ENCODE peak calls at places on chromosomes 1 and 21, in four cellular contexts. A is PC-3, X is endothelial cell of umbilical vein, Z is SK-N-SH. O is an unnamed sample.

GRCh38 chr1:116494745-116495144 is 76.1 kb downstream of the CD58 start:
- DNase-seq in A (no peak), Z (no peak), X (no peak), O (no peak)

GRCh38 chr1:154787171-154787570 is 82.9 kb downstream of the KCNN3 start:
- DNase-seq in X (no peak), A (no peak), Z (no peak), O (no peak)

GRCh38 chr1:89089962-89090361 is 25.0 kb upstream of the GBP1 start:
- DNase-seq in Z (peak), A (no peak), X (no peak), O (no peak)

GRCh38 chr21:16113052-16113715 is 383.4 kb downstream of the USP25 start:
- DNase-seq in A (no peak), X (no peak), Z (no peak), O (no peak)

GRCh38 chr1:25702101-25702775 is 85.6 kb downstream of the MAN1C1 start:
- DNase-seq in A (no peak), Z (no peak), X (no peak), O (no peak)

GRCh38 chr1:150971583-150972416 is 2.8 kb downstream of the CERS2 start:
- DNase-seq in X (no peak), Z (peak), A (no peak), O (peak)

GRCh38 chr1:145751491-145752021 is 32.3 kb downstream of the CD160 start:
- DNase-seq in A (peak), X (peak), Z (no peak), O (no peak)

GRCh38 chr1:9825101-9826074 is 1.6 kb upstream of the CLSTN1 start:
- DNase-seq in Z (no peak), X (peak), A (peak), O (no peak)

GRCh38 chr1:5768014-5768413 is 224.2 kb downstream of the NPHP4 start:
- DNase-seq in X (no peak), Z (no peak), A (no peak), O (no peak)

GRCh38 chr1:199029401-199029800 is 390.6 kb downstream of the PTPRC start:
- DNase-seq in A (peak), X (no peak), Z (no peak), O (no peak)

GRCh38 chr1:64578270-64578973 is 108.5 kb downstream of the CACHD1 start:
- DNase-seq in A (no peak), Z (no peak), X (no peak), O (no peak)

GRCh38 chr1:156483397-156483796 is 17.2 kb downstream of the MEF2D start:
- DNase-seq in Z (no peak), A (no peak), X (no peak), O (no peak)

GRCh38 chr1:66267211-66267940 is 266.6 kb upstream of the SGIP1 start:
- DNase-seq in A (no peak), Z (no peak), X (peak), O (no peak)

GRCh38 chr1:234918216-234918841 is 210.3 kb downstream of the TOMM20 start:
- DNase-seq in X (peak), A (no peak), Z (no peak), O (no peak)

GRCh38 chr1:23393706-23394105 is 24.1 kb upstream of the ZNF436 start:
- DNase-seq in X (peak), Z (no peak), A (peak), O (no peak)

GRCh38 chr1:19439464-19440171 is 45.7 kb downstream of the CAPZB start:
- DNase-seq in X (peak), Z (peak), A (no peak), O (peak)

GRCh38 chr1:244758700-244759099 is 76.8 kb upstream of the COX20 start:
- DNase-seq in X (no peak), A (no peak), Z (no peak), O (no peak)

GRCh38 chr1:203097001-203097400 is 11.2 kb upstream of the MYOG start:
- DNase-seq in A (no peak), Z (no peak), X (no peak), O (no peak)

GRCh38 chr1:203099760-203100159 is 13.9 kb upstream of the MYOG start:
- DNase-seq in A (no peak), X (no peak), Z (no peak), O (no peak)

GRCh38 chr1:203099121-203099520 is 13.3 kb upstream of the MYOG start:
- DNase-seq in A (no peak), Z (no peak), X (no peak), O (no peak)

GRCh38 chr1:203103201-203103600 is 17.4 kb upstream of the MYOG start:
- DNase-seq in A (no peak), Z (no peak), X (no peak), O (no peak)

GRCh38 chr1:203100163-203100867 is 14.5 kb upstream of the MYOG start:
- DNase-seq in X (no peak), Z (no peak), A (peak), O (no peak)
- H3K27ac ChIP-seq in X (no peak), Z (no peak), A (no peak), O (no peak)

DNA sequence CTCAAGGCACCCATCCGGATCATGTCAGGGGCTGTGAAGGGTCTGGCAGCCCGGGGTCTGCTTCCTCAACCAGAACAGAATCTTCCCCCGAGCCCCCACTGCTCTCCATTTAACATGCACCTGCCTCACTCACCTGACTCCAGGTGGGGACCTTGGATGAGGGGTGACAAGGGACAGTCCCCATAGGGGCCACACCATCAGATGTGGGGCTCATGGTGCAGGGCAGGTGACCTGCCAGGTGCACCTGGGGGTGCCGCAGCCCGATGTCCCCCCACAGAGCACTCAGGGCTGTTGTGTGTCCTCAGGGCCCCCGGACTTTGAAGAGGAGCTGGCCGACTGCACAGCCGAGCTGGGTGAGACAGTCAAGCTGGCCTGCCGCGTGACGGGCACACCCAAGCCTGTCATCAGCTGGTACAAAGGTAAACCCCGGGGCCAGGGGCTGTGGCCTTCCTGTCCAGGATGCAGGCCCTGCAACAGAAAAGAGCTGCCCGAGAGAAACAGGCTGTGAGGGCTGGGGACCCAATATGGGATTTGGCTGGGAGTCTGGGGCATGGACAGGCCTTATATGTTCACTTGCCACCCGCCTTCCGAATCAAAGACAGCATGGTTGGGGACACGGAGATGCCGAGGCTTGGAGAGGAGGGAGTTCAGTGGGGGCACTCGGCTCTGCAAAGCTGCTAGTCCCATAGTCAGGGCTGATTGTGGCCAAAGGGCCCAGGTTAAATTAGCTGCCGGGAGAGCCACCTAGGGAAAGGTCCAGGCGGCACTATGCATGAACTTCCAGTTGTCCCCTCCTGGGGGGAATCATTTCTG is 64.6 kb downstream of the TRIM11 start:
- DNase-seq in Z (no peak), A (no peak), X (no peak), O (no peak)
- H3K27ac ChIP-seq in Z (no peak), A (no peak), X (no peak), O (no peak)

GRCh38 chr1:160101717-160102522 is 3.5 kb upstream of the IGSF8 start:
- DNase-seq in A (no peak), X (no peak), Z (no peak), O (no peak)
- H3K27ac ChIP-seq in A (no peak), X (no peak), Z (no peak), O (no peak)

GRCh38 chr1:207825719-207826556 is 74.1 kb downstream of the CD46 start:
- DNase-seq in X (peak), A (peak), Z (no peak), O (peak)

GRCh38 chr1:207824691-207825090 is 72.8 kb downstream of the CD46 start:
- DNase-seq in A (no peak), X (no peak), Z (no peak), O (no peak)

GRCh38 chr1:207826557-207827487 is 75.0 kb downstream of the CD46 start:
- DNase-seq in X (peak), Z (no peak), A (peak), O (peak)

GRCh38 chr1:207823880-207824566 is 72.2 kb downstream of the CD46 start:
- DNase-seq in Z (peak), A (peak), X (peak), O (peak)

DNA sequence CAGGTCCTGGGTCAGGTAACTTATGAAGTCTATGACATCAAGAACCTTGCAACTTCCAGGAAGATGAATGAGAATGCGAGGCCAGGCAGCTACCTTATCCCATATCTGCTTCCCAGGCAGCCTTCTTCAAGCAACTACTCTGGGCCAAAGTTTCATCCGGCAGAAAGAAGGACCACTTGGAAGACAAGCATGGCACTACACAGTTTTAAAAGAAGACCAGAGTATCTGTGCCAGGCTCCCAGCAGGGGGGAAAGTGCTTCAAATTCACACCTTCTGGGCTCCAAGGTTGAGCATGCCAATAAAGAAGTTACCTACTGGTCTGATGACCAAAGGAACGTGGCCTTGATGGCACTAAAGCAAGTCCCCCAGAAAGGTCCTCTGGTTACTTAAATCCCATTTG is 73.4 kb downstream of the CD46 start:
- DNase-seq in Z (no peak), X (no peak), A (no peak), O (no peak)
- H3K27ac ChIP-seq in Z (no peak), X (peak), A (peak), O (peak)